ENCODE peak calls at places on chromosome 20, in seven cellular contexts. A is NCI-H1048; F is NCI-H460; L is activated CD8-positive, alpha-beta memory T cell treated with anti-CD3 and anti-CD28 coated beads, Interleukin-2, amount 10 ng/mL, durations not matched to agents 7 days and 5 days; H is H7; X is NCI-H1694; W is HEK293T. Y is an unnamed sample.

GRCh38 chr20:33861458-33861857 is 50.3 kb downstream of the CHMP4B start:
- DNase-seq in A (no peak), F (no peak), L (no peak), H (no peak), X (no peak), W (no peak), Y (peak; percentile 88)

GRCh38 chr20:17624070-17624469 is 54.2 kb downstream of the DSTN start:
- DNase-seq in A (no peak), F (no peak), L (no peak), H (peak; percentile 47), X (no peak), W (no peak), Y (no peak)

GRCh38 chr20:62577447-62577846 is 64.9 kb upstream of the SLCO4A1 start:
- DNase-seq in A (no peak), F (no peak), L (no peak), H (no peak), X (no peak), W (no peak), Y (no peak)

GRCh38 chr20:39857188-39857587 is 831.8 kb downstream of the MAFB start:
- DNase-seq in A (no peak), F (no peak), L (no peak), H (no peak), X (no peak), W (no peak), Y (no peak)

GRCh38 chr20:17562804-17563305 is 7.0 kb upstream of the DSTN start:
- DNase-seq in A (no peak), F (no peak), L (no peak), H (no peak), X (no peak), W (no peak), Y (no peak)

GRCh38 chr20:5923493-5923892 is 26.8 kb downstream of the TRMT6 start:
- DNase-seq in A (no peak), F (no peak), L (no peak), H (no peak), X (no peak), W (no peak), Y (no peak)

GRCh38 chr20:33897313-33897912 is 86.3 kb downstream of the CHMP4B start:
- DNase-seq in A (no peak), F (no peak), L (no peak), H (peak; percentile 40), X (no peak), W (no peak), Y (no peak)

GRCh38 chr20:52035977-52036376 is 155.6 kb downstream of the ZFP64 start:
- DNase-seq in A (no peak), F (no peak), L (no peak), H (no peak), X (no peak), W (no peak), Y (no peak)

GRCh38 chr20:30937790-30938189 is 319.7 kb upstream of the DEFB115 start:
- DNase-seq in A (no peak), F (no peak), L (no peak), H (no peak), X (no peak), W (no peak), Y (no peak)

GRCh38 chr20:53735536-53736050 is 142.0 kb upstream of the ZNF217 start:
- DNase-seq in A (no peak), F (no peak), L (no peak), H (no peak), X (no peak), W (no peak), Y (no peak)

GRCh38 chr20:57574954-57575353 is 14.0 kb downstream of the PCK1 start:
- DNase-seq in A (no peak), F (no peak), L (no peak), H (no peak), X (no peak), W (no peak), Y (no peak)

GRCh38 chr20:53287357-53288042 is 306.1 kb downstream of the ZNF217 start:
- DNase-seq in A (no peak), F (no peak), L (no peak), H (no peak), X (no peak), W (no peak), Y (no peak)

GRCh38 chr20:10671850-10672578 is 1.8 kb downstream of the JAG1 start:
- DNase-seq in A (no peak), F (no peak), L (no peak), H (peak; percentile 77), X (no peak), W (no peak), Y (no peak)

GRCh38 chr20:23088891-23089290 is 2.8 kb upstream of the CD93 start:
- DNase-seq in A (no peak), F (no peak), L (no peak), H (no peak), X (no peak), W (no peak), Y (no peak)

GRCh38 chr20:8749101-8749500 is 319.8 kb upstream of the PLCB4 start:
- DNase-seq in A (no peak), F (no peak), L (no peak), H (no peak), X (no peak), W (no peak), Y (no peak)

GRCh38 chr20:34334654-34335407 is 28.2 kb upstream of the ITCH start:
- DNase-seq in A (no peak), F (no peak), L (no peak), H (no peak), X (no peak), W (no peak), Y (no peak)

GRCh38 chr20:50713677-50714101 is 17.7 kb upstream of the PARD6B start:
- DNase-seq in A (no peak), F (no peak), L (no peak), H (peak; percentile 67), X (no peak), W (no peak), Y (peak; percentile 72)

GRCh38 chr20:57392512-57393271 is 1.5 kb downstream of the RBM38 start:
- DNase-seq in A (no peak), F (no peak), L (peak; percentile 96), H (peak; percentile 67), X (no peak), W (no peak), Y (no peak)

GRCh38 chr20:33568378-33569289 is 78.7 kb downstream of the CBFA2T2 start:
- DNase-seq in A (no peak), F (no peak), L (no peak), H (peak; percentile 76), X (peak; percentile 91), W (no peak), Y (peak; percentile 86)

GRCh38 chr20:58109918-58110635 is 118.4 kb downstream of the ANKRD60 start:
- DNase-seq in A (no peak), F (no peak), L (peak; percentile 22), H (no peak), X (no peak), W (no peak), Y (no peak)

GRCh38 chr20:32999603-33000250 is 4.5 kb downstream of the SUN5 start:
- DNase-seq in A (no peak), F (no peak), L (no peak), H (no peak), X (no peak), W (no peak), Y (no peak)

GRCh38 chr20:1334370-1334731 is 5.4 kb upstream of the SDCBP2 start:
- DNase-seq in A (no peak), F (no peak), L (no peak), H (no peak), X (no peak), W (no peak), Y (no peak)

GRCh38 chr20:62928246-62928939 is 2.1 kb upstream of the DIDO1 start:
- DNase-seq in A (no peak), F (no peak), L (no peak), H (peak; percentile 82), X (no peak), W (no peak), Y (peak; percentile 49)

GRCh38 chr20:19583532-19584175 is 174.4 kb upstream of the RIN2 start:
- DNase-seq in A (peak; percentile 27), F (peak; percentile 45), L (peak; percentile 66), H (peak; percentile 88), X (peak; percentile 72), W (peak; percentile 73), Y (peak; percentile 89)

GRCh38 chr20:50659975-50660670 is 31.2 kb downstream of the RIPOR3 start:
- DNase-seq in A (no peak), F (no peak), L (no peak), H (no peak), X (no peak), W (no peak), Y (no peak)

GRCh38 chr20:62895539-62895938 is 30.8 kb downstream of the DIDO1 start:
- DNase-seq in A (no peak), F (no peak), L (no peak), H (peak; percentile 37), X (no peak), W (no peak), Y (no peak)

GRCh38 chr20:59547596-59547995 is 56.7 kb upstream of the PHACTR3 start:
- DNase-seq in A (no peak), F (no peak), L (no peak), H (no peak), X (no peak), W (no peak), Y (no peak)

GRCh38 chr20:16974080-16974854 is 226.1 kb downstream of the OTOR start:
- DNase-seq in A (no peak), F (no peak), L (no peak), H (no peak), X (no peak), W (no peak), Y (no peak)

GRCh38 chr20:51458751-51459439 is 83.6 kb downstream of the NFATC2 start:
- DNase-seq in A (no peak), F (no peak), L (no peak), H (no peak), X (no peak), W (no peak), Y (no peak)

GRCh38 chr20:4272225-4272624 is 256.9 kb upstream of the RNF24 start:
- DNase-seq in A (no peak), F (no peak), L (no peak), H (no peak), X (no peak), W (no peak), Y (no peak)

GRCh38 chr20:62740286-62741141 is 31.9 kb downstream of the NTSR1 start:
- DNase-seq in A (no peak), F (peak; percentile 90), L (peak; percentile 97), H (no peak), X (no peak), W (no peak), Y (no peak)

GRCh38 chr20:20837574-20838021 is 125.2 kb upstream of the RALGAPA2 start:
- DNase-seq in A (no peak), F (peak; percentile 39), L (peak; percentile 52), H (peak; percentile 74), X (peak; percentile 14), W (peak; percentile 73), Y (peak; percentile 71)

GRCh38 chr20:21360686-21361085 is 36.6 kb downstream of the NKX2-4 start:
- DNase-seq in A (no peak), F (no peak), L (no peak), H (no peak), X (no peak), W (no peak), Y (no peak)

GRCh38 chr20:40945754-40946451 is 82.7 kb upstream of the TOP1 start:
- DNase-seq in A (no peak), F (peak; percentile 32), L (peak; percentile 46), H (peak; percentile 85), X (peak; percentile 61), W (peak; percentile 78), Y (peak; percentile 86)

GRCh38 chr20:51660741-51661608 is 107.2 kb downstream of the ATP9A start:
- DNase-seq in A (no peak), F (no peak), L (no peak), H (no peak), X (no peak), W (no peak), Y (no peak)

GRCh38 chr20:37239026-37239451 is 22.6 kb downstream of the GHRH start:
- DNase-seq in A (no peak), F (no peak), L (no peak), H (no peak), X (peak; percentile 41), W (no peak), Y (no peak)

GRCh38 chr20:58652606-58653303 is 1.7 kb downstream of the STX16 start:
- DNase-seq in A (no peak), F (peak; percentile 4), L (peak; percentile 42), H (no peak), X (no peak), W (no peak), Y (no peak)

Y was measured in ELF-1.